ENCODE peak calls at places on chromosomes 3 and 15, in four cellular contexts. C is anterior cingulate cortex, S is body of pancreas, I is GM06990. E is an unnamed sample.

GRCh38 chr3:147758786-147759185 is 349.6 kb downstream of the ZIC1 start:
- DNase-seq in C (no peak), S (no peak), I (no peak), E (no peak)

GRCh38 chr15:68281008-68281407 is 3.5 kb downstream of the FEM1B start:
- DNase-seq in C (no peak), S (no peak), I (no peak), E (no peak)

GRCh38 chr3:105767776-105768175 is 101.0 kb downstream of the CBLB start:
- DNase-seq in C (no peak), S (no peak), I (no peak), E (no peak)

GRCh38 chr15:93089855-93090305 is 869 bp upstream of the RGMA start:
- DNase-seq in C (no peak), S (peak; percentile 19), I (peak; percentile 16), E (no peak)

GRCh38 chr15:58684751-58685150 is 64.8 kb downstream of the ADAM10 start:
- DNase-seq in C (no peak), S (no peak), I (no peak), E (no peak)

GRCh38 chr3:197956626-197956988 is 3.4 kb upstream of the LMLN start:
- DNase-seq in C (no peak), S (no peak), I (no peak), E (no peak)

GRCh38 chr3:16247282-16248058 is 17.3 kb downstream of the DPH3 start:
- DNase-seq in C (peak; percentile 62), S (peak; percentile 83), I (no peak), E (peak; percentile 79)

GRCh38 chr3:178078933-178079332 is 457.3 kb upstream of the KCNMB2 start:
- DNase-seq in C (no peak), S (peak; percentile 21), I (no peak), E (no peak)

GRCh38 chr3:94069242-94069813 is 6.5 kb downstream of the NSUN3 start:
- DNase-seq in C (no peak), S (no peak), I (no peak), E (no peak)

GRCh38 chr3:192063570-192063969 is 602.6 kb downstream of the PYDC2 start:
- DNase-seq in C (no peak), S (peak; percentile 10), I (peak; percentile 66), E (peak; percentile 66)

GRCh38 chr3:194906970-194907629 is 221.4 kb downstream of the FAM43A start:
- DNase-seq in C (no peak), S (no peak), I (no peak), E (no peak)

GRCh38 chr3:123445702-123446101 is 3.2 kb downstream of the ADCY5 start:
- DNase-seq in C (no peak), S (no peak), I (no peak), E (no peak)

GRCh38 chr3:124792341-124793034 is 62.2 kb downstream of the UMPS start:
- DNase-seq in C (no peak), S (no peak), I (no peak), E (no peak)